ENCODE peak calls at places on chromosomes 1 and 21, in nine cellular contexts. K is endothelial cell of umbilical vein, A is Panc1, F is ovary, C is testis, O is neuronal stem cell, T is transverse colon, P is Karpas-422, Q is colonic mucosa. I is an unnamed sample.

GRCh38 chr1:235107368-235108184 is 21.1 kb downstream of the TOMM20 start:
- DNase-seq in K (no peak), A (no peak), F (no peak), C (no peak), O (no peak), T (no peak), P (no peak), Q (no peak), I (no peak)

GRCh38 chr1:48960304-48960703 is 183.6 kb upstream of the BEND5 start:
- DNase-seq in K (no peak), A (no peak), F (no peak), C (no peak), O (no peak), T (no peak), P (no peak), Q (no peak), I (no peak)

GRCh38 chr1:206658264-206658980 is 23.1 kb downstream of the DYRK3 start:
- DNase-seq in K (peak; percentile 26), A (no peak), F (no peak), C (peak; percentile 32), O (no peak), T (peak; percentile 43), P (peak; percentile 81), Q (no peak), I (no peak)

GRCh38 chr1:172630060-172630818 is 28.7 kb upstream of the FASLG start:
- DNase-seq in K (no peak), A (no peak), F (no peak), C (no peak), O (no peak), T (no peak), P (no peak), Q (no peak), I (no peak)

GRCh38 chr1:71350805-71351204 is 270.0 kb upstream of the ZRANB2 start:
- DNase-seq in K (no peak), A (no peak), F (no peak), C (no peak), O (no peak), T (no peak), P (no peak), Q (no peak), I (no peak)

GRCh38 chr1:241276391-241276790 is 80.6 kb downstream of the RGS7 start:
- DNase-seq in K (no peak), A (no peak), F (no peak), C (no peak), O (no peak), T (no peak), P (no peak), Q (no peak), I (no peak)

GRCh38 chr1:18452550-18452949 is 28.2 kb upstream of the KLHDC7A start:
- DNase-seq in K (no peak), A (no peak), F (no peak), C (peak; percentile 29), O (peak; percentile 17), T (no peak), P (peak; percentile 83), Q (peak; percentile 26), I (peak; percentile 11)

GRCh38 chr1:214427871-214428277 is 123.5 kb downstream of the PTPN14 start:
- DNase-seq in K (peak; percentile 81), A (peak; percentile 76), F (no peak), C (no peak), O (no peak), T (peak; percentile 22), P (peak; percentile 71), Q (peak; percentile 18), I (peak; percentile 93)

GRCh38 chr1:3708696-3709246 is 43.5 kb upstream of the CCDC27 start:
- DNase-seq in K (no peak), A (no peak), F (no peak), C (no peak), O (no peak), T (no peak), P (no peak), Q (no peak), I (no peak)

GRCh38 chr1:179883040-179883501 is 986 bp downstream of the TOR1AIP1 start:
- DNase-seq in K (no peak), A (no peak), F (no peak), C (no peak), O (no peak), T (peak; percentile 39), P (peak; percentile 83), Q (no peak), I (no peak)

GRCh38 chr1:166884040-166884642 is 8.1 kb upstream of the TADA1 start:
- DNase-seq in K (peak; percentile 4), A (no peak), F (peak; percentile 34), C (peak; percentile 76), O (peak; percentile 56), T (peak; percentile 53), P (no peak), Q (peak; percentile 58), I (no peak)

GRCh38 chr1:207890136-207890738 is 20.7 kb downstream of the CD34 start:
- DNase-seq in K (peak; percentile 99), A (no peak), F (peak; percentile 72), C (peak; percentile 80), O (no peak), T (peak; percentile 38), P (no peak), Q (no peak), I (peak; percentile 70)

GRCh38 chr1:233381806-233382205 is 54.3 kb downstream of the MAP3K21 start:
- DNase-seq in K (no peak), A (no peak), F (no peak), C (no peak), O (no peak), T (no peak), P (no peak), Q (no peak), I (no peak)
- H3K27ac ChIP-seq in K (no peak overlapping the region), A (no peak overlapping the region), F (no peak overlapping the region), C (no peak overlapping the region), O (no peak overlapping the region), T (no peak overlapping the region), P (no peak overlapping the region), Q (no peak overlapping the region), I (no peak overlapping the region)

GRCh38 chr1:11550664-11551283 is 71.8 kb downstream of the DISP3 start:
- DNase-seq in K (peak; percentile 78), A (no peak), F (peak; percentile 67), C (peak; percentile 80), O (peak; percentile 95), T (peak; percentile 17), P (peak; percentile 91), Q (peak; percentile 50), I (peak; percentile 40)
- H3K4me1 ChIP-seq in K (no peaks in the 10 kb centered on the region), A (no peaks in the 10 kb centered on the region), F (no peaks in the 10 kb centered on the region), C (no peaks in the 10 kb centered on the region), O (no peaks in the 10 kb centered on the region), T (no peaks in the 10 kb centered on the region), P (peaks cover 2% of the 10 kb centered on the region), Q (no peaks in the 10 kb centered on the region), I (no peaks in the 10 kb centered on the region)

DNA sequence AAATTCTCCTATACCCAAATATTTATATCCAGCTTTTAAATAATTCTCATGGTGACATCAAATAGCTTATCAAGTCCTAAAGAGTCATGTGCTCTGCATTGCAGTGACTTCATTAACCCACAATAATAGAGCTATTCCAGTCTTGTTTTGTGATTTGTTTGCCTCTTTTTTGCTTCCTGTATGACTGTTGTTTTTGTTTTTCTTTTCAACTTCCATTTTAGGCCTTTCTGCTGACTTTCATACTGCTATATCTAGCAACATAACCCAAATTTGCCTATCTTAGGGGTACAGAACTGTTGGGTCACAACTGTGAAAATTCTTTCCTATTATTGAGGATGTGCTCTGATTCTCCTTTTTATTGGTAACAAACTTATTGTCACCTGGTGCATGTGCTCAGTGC is 30.3 kb downstream of the SPATA17 start:
- DNase-seq in K (no peak), A (no peak), F (no peak), C (no peak), O (no peak), T (no peak), P (no peak), Q (no peak), I (no peak)
- H3K27ac ChIP-seq in K (no peak overlapping the region), A (no peak overlapping the region), F (no peak overlapping the region), C (no peak overlapping the region), O (no peak overlapping the region), T (no peak overlapping the region), P (no peak overlapping the region), Q (no peak overlapping the region), I (no peak overlapping the region)

DNA sequence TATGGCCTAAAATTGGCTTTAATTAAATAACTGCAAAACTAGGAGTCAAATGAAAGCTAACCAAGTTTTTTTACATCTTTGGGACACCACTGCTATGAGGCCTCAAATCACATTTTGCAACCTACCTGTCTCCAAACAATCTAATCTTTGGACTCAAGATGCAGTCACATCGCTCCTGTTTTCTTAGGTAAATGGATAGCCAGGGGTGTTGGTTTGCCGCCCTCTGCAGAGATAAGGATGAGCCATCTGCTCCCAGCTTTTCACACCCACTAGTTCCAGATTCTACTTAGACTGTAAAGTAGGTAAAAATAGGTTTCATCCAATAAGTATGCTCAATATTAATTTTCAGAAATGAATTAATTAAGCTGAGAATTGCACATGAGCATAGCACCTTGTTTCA is 456.5 kb downstream of the KIF26B start:
- DNase-seq in K (no peak), A (no peak), F (no peak), C (no peak), O (no peak), T (no peak), P (no peak), Q (no peak), I (no peak)
- H3K4me1 ChIP-seq in K (no peaks in the 10 kb centered on the region), A (no peaks in the 10 kb centered on the region), F (peaks cover 3% of the 10 kb centered on the region), C (peaks cover 4% of the 10 kb centered on the region), O (peaks cover 7% of the 10 kb centered on the region), T (peaks cover 11% of the 10 kb centered on the region), P (no peaks in the 10 kb centered on the region), Q (no peaks in the 10 kb centered on the region), I (peaks cover 13% of the 10 kb centered on the region)

GRCh38 chr1:246425895-246426294 is 81.2 kb downstream of the SMYD3 start:
- DNase-seq in K (no peak), A (no peak), F (no peak), C (no peak), O (no peak), T (no peak), P (no peak), Q (no peak), I (no peak)
- H3K27ac ChIP-seq in K (no peak overlapping the region), A (no peak overlapping the region), F (no peak overlapping the region), C (no peak overlapping the region), O (no peak overlapping the region), T (no peak overlapping the region), P (no peak overlapping the region), Q (no peak overlapping the region), I (no peak overlapping the region)

GRCh38 chr1:198169704-198170103 is 12.9 kb downstream of the NEK7 start:
- DNase-seq in K (peak; percentile 92), A (no peak), F (no peak), C (no peak), O (no peak), T (no peak), P (no peak), Q (no peak), I (no peak)
- H3K4me1 ChIP-seq in K (peaks cover 41% of the 10 kb centered on the region), A (no peaks in the 10 kb centered on the region), F (peaks cover 27% of the 10 kb centered on the region), C (peaks cover 30% of the 10 kb centered on the region), O (peaks cover 7% of the 10 kb centered on the region), T (peaks cover 94% of the 10 kb centered on the region), P (peaks cover 92% of the 10 kb centered on the region), Q (peaks cover 5% of the 10 kb centered on the region), I (peaks cover 61% of the 10 kb centered on the region)

DNA sequence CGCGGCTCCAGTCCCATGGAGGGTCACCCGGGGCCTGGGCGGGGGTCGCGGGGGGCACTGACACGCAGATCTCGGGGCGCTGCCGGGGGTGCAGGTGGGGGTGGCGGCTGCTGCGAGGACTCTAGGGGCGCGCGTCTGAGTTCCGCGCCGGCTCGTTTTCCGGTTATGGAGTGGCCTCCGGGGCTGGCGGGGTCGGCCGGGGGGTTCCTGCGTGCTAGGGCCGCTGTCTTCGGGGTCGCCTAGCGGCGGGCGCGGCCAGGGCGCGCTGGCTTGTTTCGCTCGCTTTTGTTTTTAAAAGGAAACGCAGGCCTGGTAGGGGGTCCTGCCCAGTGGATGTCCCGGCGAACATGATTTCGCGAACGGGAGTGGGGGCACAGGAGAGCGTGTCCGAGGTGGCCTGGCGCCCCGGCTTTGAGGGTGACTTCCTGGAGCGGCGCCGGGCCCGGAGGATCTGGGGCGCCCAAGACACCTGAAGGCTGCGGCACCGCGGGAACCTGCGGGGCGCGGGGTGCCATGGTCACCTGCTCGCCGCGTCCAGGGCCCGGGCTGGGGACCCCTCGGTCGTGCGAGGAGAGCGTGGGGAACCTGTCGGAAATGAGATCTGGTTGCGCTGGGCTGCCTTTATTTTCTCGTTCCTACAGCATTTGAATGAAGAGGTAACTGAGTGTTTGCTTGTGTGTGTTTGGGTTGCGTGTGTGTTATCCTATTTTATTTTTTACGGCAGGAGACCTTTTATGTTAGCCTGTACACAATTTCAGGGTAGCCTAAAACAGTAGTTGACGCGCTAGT is 618 bp downstream of the ETS2 start:
- DNase-seq in K (no peak), A (no peak), F (peak; percentile 73), C (no peak), O (peak; percentile 49), T (peak; percentile 45), P (peak; percentile 71), Q (peak; percentile 45), I (no peak)
- H3K27ac ChIP-seq in K (peak overlapping the region; percentile 74), A (peak overlapping the region; percentile 93), F (peak overlapping the region; percentile 93), C (peak overlapping the region; percentile 89), O (peak overlapping the region; percentile 69), T (peak overlapping the region; percentile 97), P (peak overlapping the region; percentile 86), Q (peak overlapping the region; percentile 95), I (peak overlapping the region; percentile 50)